ENCODE peak calls at places on chromosomes 12 and 14, in seven cellular contexts. C, R, T, A, D, F and Z are unnamed samples.

GRCh38 chr12:114817491-114818440 is 133.8 kb upstream of the TBX3 start:
- DNase-seq in T (no peak), D (no peak), C (no peak), F (no peak), A (no peak), R (no peak), Z (no peak)

GRCh38 chr12:57803317-57803893 is 15.1 kb downstream of the AVIL start:
- DNase-seq in C (peak; percentile 60), F (no peak), D (peak; percentile 31), T (peak; percentile 37), R (peak; percentile 21), A (peak; percentile 64), Z (peak; percentile 66)

GRCh38 chr12:83958997-83959396 is 953.6 kb downstream of the SLC6A15 start:
- DNase-seq in D (no peak), R (no peak), F (peak; percentile 5), A (no peak), C (peak; percentile 75), T (no peak), Z (no peak)

GRCh38 chr12:132145334-132145733 is 1.1 kb downstream of the NOC4L start:
- DNase-seq in T (no peak), R (no peak), D (no peak), F (no peak), C (no peak), A (no peak), Z (no peak)

GRCh38 chr14:75375983-75376382 is 51.8 kb upstream of the JDP2 start:
- DNase-seq in R (no peak), T (no peak), A (no peak), D (no peak), F (no peak), C (no peak), Z (no peak)

GRCh38 chr12:12182926-12183325 is 83.9 kb downstream of the LRP6 start:
- DNase-seq in F (no peak), C (peak; percentile 37), A (no peak), R (no peak), T (peak; percentile 93), D (no peak), Z (no peak)

GRCh38 chr14:68979021-68979721 is at the start of gene ACTN1:
- DNase-seq in C (peak; percentile 98), F (peak; percentile 55), A (peak; percentile 94), T (peak; percentile 99), R (peak; percentile 41), D (peak; percentile 87), Z (peak; percentile 98)

GRCh38 chr14:63941023-63941422 is 88.2 kb downstream of the SYNE2 start:
- DNase-seq in D (no peak), C (no peak), R (no peak), F (no peak), T (no peak), A (no peak), Z (no peak)

GRCh38 chr12:67623259-67623658 is 25.3 kb upstream of the DYRK2 start:
- DNase-seq in C (no peak), F (no peak), T (no peak), D (no peak), A (no peak), R (no peak), Z (no peak)

GRCh38 chr12:47079365-47079893 is at the start of gene PCED1B:
- DNase-seq in F (no peak), D (no peak), A (peak; percentile 83), T (peak; percentile 69), C (peak; percentile 80), R (peak; percentile 69), Z (peak; percentile 77)

GRCh38 chr14:61227893-61228591 is 53.1 kb downstream of the TMEM30B start:
- DNase-seq in T (no peak), A (no peak), F (no peak), D (no peak), R (no peak), C (no peak), Z (no peak)

GRCh38 chr14:24382103-24382377 is 14.1 kb downstream of the NFATC4 start:
- DNase-seq in C (no peak), F (no peak), R (no peak), D (no peak), A (no peak), T (no peak), Z (no peak)

GRCh38 chr12:114666746-114667668 is 17.0 kb downstream of the TBX3 start:
- DNase-seq in C (peak; percentile 34), D (no peak), T (no peak), A (peak; percentile 46), F (no peak), R (no peak), Z (peak; percentile 81)

GRCh38 chr12:127363392-127363791 is 903.6 kb upstream of the TMEM132C start:
- DNase-seq in D (no peak), C (peak; percentile 78), T (no peak), R (peak; percentile 19), A (no peak), F (no peak), Z (peak; percentile 61)

GRCh38 chr14:75259946-75260545 is 18.6 kb upstream of the FOS start:
- DNase-seq in R (no peak), T (no peak), D (no peak), C (no peak), F (no peak), A (no peak), Z (no peak)

GRCh38 chr14:101104485-101104884 is 201.0 kb upstream of the RTL1 start:
- DNase-seq in C (no peak), A (no peak), T (no peak), F (no peak), D (no peak), R (no peak), Z (no peak)

GRCh38 chr14:80764496-80764895 is 177.0 kb downstream of the CEP128 start:
- DNase-seq in A (no peak), T (peak; percentile 31), F (no peak), D (no peak), R (no peak), C (peak; percentile 17), Z (no peak)

GRCh38 chr12:116130431-116130830 is 147.1 kb downstream of the MED13L start:
- DNase-seq in C (no peak), R (no peak), D (no peak), A (no peak), F (no peak), T (peak; percentile 83), Z (no peak)

GRCh38 chr14:68468437-68469207 is 324.2 kb downstream of the ZFP36L1 start:
- DNase-seq in A (peak; percentile 66), T (peak; percentile 96), F (no peak), R (no peak), D (no peak), C (peak; percentile 88), Z (no peak)

GRCh38 chr12:8680533-8680932 is 17.3 kb upstream of the RIMKLB start:
- DNase-seq in R (no peak), A (no peak), F (no peak), D (no peak), T (no peak), C (no peak), Z (no peak)

GRCh38 chr14:68561531-68562007 is 231.3 kb downstream of the ZFP36L1 start:
- DNase-seq in C (no peak), R (no peak), T (no peak), A (no peak), F (no peak), D (no peak), Z (no peak)

GRCh38 chr14:101497910-101498860 is 63.1 kb upstream of the DIO3 start:
- DNase-seq in C (no peak), A (no peak), R (no peak), F (no peak), D (no peak), T (no peak), Z (no peak)

GRCh38 chr12:12599750-12600643 is 11.7 kb upstream of the CREBL2 start:
- DNase-seq in D (no peak), R (no peak), C (peak; percentile 67), F (no peak), A (no peak), T (peak; percentile 58), Z (no peak)

GRCh38 chr12:50927356-50927755 is 25.0 kb upstream of the HIGD1C start:
- DNase-seq in D (no peak), C (no peak), A (no peak), R (no peak), T (no peak), F (no peak), Z (no peak)

GRCh38 chr12:131194166-131194565 is 240.5 kb downstream of the ADGRD1 start:
- DNase-seq in D (no peak), C (no peak), R (no peak), A (no peak), T (no peak), F (no peak), Z (no peak)

GRCh38 chr14:59454131-59454530 is 11.0 kb downstream of the GPR135 start:
- DNase-seq in C (peak; percentile 94), T (peak; percentile 98), A (no peak), F (no peak), D (no peak), R (no peak), Z (no peak)

GRCh38 chr12:104998423-104999346 is 12.6 kb downstream of the NOPCHAP1 start:
- DNase-seq in F (no peak), C (no peak), T (no peak), R (peak; percentile 71), A (no peak), D (no peak), Z (no peak)

GRCh38 chr12:113470871-113471618 is 626 bp downstream of the LHX5 start:
- DNase-seq in A (no peak), R (no peak), T (no peak), C (no peak), D (no peak), F (no peak), Z (peak; percentile 54)
- TF ChIP-seq EZH2 in A (no peak), R (no peak), T (peak; percentile 12), C (no peak), D (peak; percentile 90), F (no peak), Z (no peak)

DNA sequence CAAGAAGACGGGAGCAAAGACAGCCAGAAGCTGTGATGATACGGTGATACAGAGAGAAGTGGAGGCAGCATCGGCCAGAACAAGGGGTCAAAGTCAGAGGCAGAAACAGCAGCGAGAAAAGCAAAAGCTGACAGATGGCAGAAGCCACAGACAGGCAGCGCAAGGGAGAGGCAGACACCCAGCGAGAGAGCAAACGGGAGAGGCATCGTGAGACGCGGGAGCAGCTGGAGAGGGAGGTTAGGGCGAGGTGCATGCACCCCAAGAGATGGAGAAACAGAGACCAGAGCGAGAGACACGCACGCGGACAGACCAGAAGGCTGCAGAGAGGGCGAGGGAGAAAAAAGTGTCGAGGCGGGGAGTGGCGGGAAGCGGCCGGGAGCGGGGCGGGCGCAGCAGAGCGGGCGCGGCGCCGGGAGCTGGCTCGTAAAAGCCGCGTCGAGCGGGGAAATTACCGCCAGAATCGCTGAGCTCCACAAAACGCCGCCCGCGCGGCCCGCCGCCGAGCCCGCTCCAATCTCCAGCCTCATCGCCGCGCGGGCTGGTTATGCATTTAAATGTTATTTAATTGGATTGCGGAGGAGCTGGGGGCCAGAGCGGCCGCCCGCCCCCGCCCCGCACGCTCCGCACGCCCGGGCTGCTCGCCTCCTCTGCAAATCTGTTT is 15.6 kb downstream of the SMUG1 start:
- DNase-seq in F (no peak), R (peak; percentile 47), D (no peak), T (peak; percentile 27), A (peak; percentile 77), C (peak; percentile 58), Z (peak; percentile 80)
- TF ChIP-seq EZH2 in F (no peak), R (no peak), D (peak; percentile 98), T (peak; percentile 73), A (no peak), C (no peak), Z (peak; percentile 99)

GRCh38 chr12:4270016-4270669 is 3.4 kb upstream of the CCND2 start:
- DNase-seq in A (no peak), D (no peak), F (no peak), T (no peak), R (peak; percentile 45), C (no peak), Z (peak; percentile 11)
- TF ChIP-seq EZH2 in A (no peak), D (no peak), F (no peak), T (peak; percentile 100), R (no peak), C (no peak), Z (peak; percentile 91)

GRCh38 chr14:104116544-104117340 is 21.6 kb upstream of the KIF26A start:
- DNase-seq in T (no peak), A (peak; percentile 86), C (peak; percentile 83), R (no peak), F (no peak), D (no peak), Z (peak; percentile 64)
- TF ChIP-seq EZH2 in T (no peak), A (no peak), C (no peak), R (no peak), F (no peak), D (no peak), Z (no peak)